ENCODE peak calls at places on chromosomes 5 and 9, in four cellular contexts. A is aorta, Q is prostate gland, J is A549. C is an unnamed sample.
A peak's percentile ranks its signal among the peaks of the same experiment; 100 is the strongest.

GRCh38 chr9:19782005-19782404 is 6.8 kb downstream of the SLC24A2 start:
- DNase-seq in A (no peak), Q (no peak), J (no peak), C (peak; percentile 15)

GRCh38 chr5:172113036-172113435 is 75.0 kb downstream of the STK10 start:
- DNase-seq in A (no peak), Q (no peak), J (no peak), C (no peak)

GRCh38 chr9:28956111-28956880 is 1383.0 kb upstream of the C9orf72 start:
- DNase-seq in A (no peak), Q (no peak), J (no peak), C (no peak)

GRCh38 chr5:146799235-146800015 is 79.1 kb downstream of the PPP2R2B start:
- DNase-seq in A (no peak), Q (no peak), J (no peak), C (no peak)

GRCh38 chr5:173329370-173330150 is 1.3 kb upstream of the STC2 start:
- DNase-seq in A (no peak), Q (no peak), J (no peak), C (no peak)

GRCh38 chr5:61582421-61582820 is 250.4 kb downstream of the ZSWIM6 start:
- DNase-seq in A (no peak), Q (no peak), J (no peak), C (no peak)

GRCh38 chr9:126150411-126151030 is 176.1 kb upstream of the MVB12B start:
- DNase-seq in A (no peak), Q (no peak), J (no peak), C (no peak)

GRCh38 chr5:169195601-169196000 is 105.3 kb downstream of the SLIT3 start:
- DNase-seq in A (no peak), Q (no peak), J (no peak), C (no peak)

GRCh38 chr5:23428705-23429104 is 78.7 kb upstream of the PRDM9 start:
- DNase-seq in A (no peak), Q (no peak), J (no peak), C (no peak)

GRCh38 chr9:33659915-33660314 is 135.4 kb upstream of the PRSS3 start:
- DNase-seq in A (no peak), Q (no peak), J (no peak), C (no peak)

GRCh38 chr5:179065703-179066102 is 5.5 kb downstream of the ZNF354C start:
- DNase-seq in A (no peak), Q (no peak), J (no peak), C (no peak)

GRCh38 chr5:68277427-68277826 is 61.9 kb downstream of the PIK3R1 start:
- DNase-seq in A (no peak), Q (no peak), J (no peak), C (no peak)

GRCh38 chr5:78486223-78486622 is 125.8 kb downstream of the SCAMP1 start:
- DNase-seq in A (no peak), Q (no peak), J (no peak), C (no peak)

GRCh38 chr5:76657091-76657490 is 33.9 kb upstream of the F2RL2 start:
- DNase-seq in A (no peak), Q (no peak), J (no peak), C (no peak)

GRCh38 chr5:68834486-68834885 is 259.3 kb upstream of the SLC30A5 start:
- DNase-seq in A (no peak), Q (no peak), J (no peak), C (no peak)

GRCh38 chr5:179794575-179794974 is 789 bp downstream of the LTC4S start:
- DNase-seq in A (no peak), Q (no peak), J (no peak), C (no peak)

GRCh38 chr9:94084314-94084713 is at the start of gene PTPDC1:
- DNase-seq in A (no peak), Q (no peak), J (no peak), C (peak; percentile 36)

GRCh38 chr9:114207034-114207815 is 51.9 kb downstream of the COL27A1 start:
- DNase-seq in A (peak; percentile 77), Q (peak; percentile 36), J (no peak), C (no peak)

GRCh38 chr5:14156611-14157493 is 13.7 kb downstream of the TRIO start:
- DNase-seq in A (no peak), Q (no peak), J (peak; percentile 70), C (no peak)

GRCh38 chr9:102867488-102867887 is 127.6 kb upstream of the CYLC2 start:
- DNase-seq in A (no peak), Q (no peak), J (no peak), C (no peak)

GRCh38 chr9:83636813-83637212 is 13.9 kb downstream of the IDNK start:
- DNase-seq in A (no peak), Q (no peak), J (no peak), C (no peak)

GRCh38 chr9:16143947-16144890 is 591.4 kb downstream of the CCDC171 start:
- DNase-seq in A (no peak), Q (peak; percentile 64), J (no peak), C (no peak)

GRCh38 chr9:136833381-136834142 is 8.7 kb upstream of the AJM1 start:
- DNase-seq in A (no peak), Q (no peak), J (no peak), C (no peak)

GRCh38 chr5:103910002-103910401 is 347.4 kb upstream of the NUDT12 start:
- DNase-seq in A (no peak), Q (no peak), J (no peak), C (no peak)

GRCh38 chr9:91589101-91589553 is 165.5 kb upstream of the NFIL3 start:
- DNase-seq in A (no peak), Q (peak; percentile 10), J (no peak), C (peak; percentile 6)

GRCh38 chr5:175059687-175060194 is 335.4 kb downstream of the MSX2 start:
- DNase-seq in A (peak; percentile 76), Q (no peak), J (peak; percentile 76), C (peak; percentile 55)

GRCh38 chr5:180313677-180314076 is 21.8 kb upstream of the MAPK9 start:
- DNase-seq in A (peak; percentile 87), Q (no peak), J (no peak), C (peak; percentile 68)

GRCh38 chr9:3980212-3980611 is 319.7 kb downstream of the GLIS3 start:
- DNase-seq in A (no peak), Q (no peak), J (no peak), C (no peak)

GRCh38 chr9:127963359-127964064 is 17.3 kb downstream of the EEIG1 start:
- DNase-seq in A (no peak), Q (no peak), J (no peak), C (no peak)

GRCh38 chr5:143923634-143924265 is 111.8 kb downstream of the HMHB1 start:
- DNase-seq in A (no peak), Q (no peak), J (peak; percentile 42), C (no peak)

GRCh38 chr5:153896701-153897100 is 142.0 kb downstream of the FAM114A2 start:
- DNase-seq in A (no peak), Q (no peak), J (no peak), C (no peak)

GRCh38 chr9:133715295-133715865 is 22.8 kb downstream of the SARDH start:
- DNase-seq in A (peak; percentile 53), Q (no peak), J (no peak), C (no peak)

GRCh38 chr5:127508644-127509373 is 8.6 kb upstream of the PRRC1 start:
- DNase-seq in A (no peak), Q (no peak), J (no peak), C (no peak)

GRCh38 chr5:71677977-71678376 is 41.1 kb upstream of the CARTPT start:
- DNase-seq in A (no peak), Q (no peak), J (no peak), C (no peak)

GRCh38 chr5:160398806-160399205 is 1.0 kb downstream of the FAM200C start:
- DNase-seq in A (no peak), Q (no peak), J (no peak), C (no peak)

GRCh38 chr9:84439253-84439652 is 98.7 kb upstream of the SLC28A3 start:
- DNase-seq in A (no peak), Q (no peak), J (no peak), C (no peak)

GRCh38 chr5:68369436-68370125 is 154.0 kb downstream of the PIK3R1 start:
- DNase-seq in A (no peak), Q (no peak), J (no peak), C (no peak)

GRCh38 chr5:131541071-131541470 is 94.0 kb downstream of the RAPGEF6 start:
- DNase-seq in A (no peak), Q (no peak), J (no peak), C (no peak)

DNA sequence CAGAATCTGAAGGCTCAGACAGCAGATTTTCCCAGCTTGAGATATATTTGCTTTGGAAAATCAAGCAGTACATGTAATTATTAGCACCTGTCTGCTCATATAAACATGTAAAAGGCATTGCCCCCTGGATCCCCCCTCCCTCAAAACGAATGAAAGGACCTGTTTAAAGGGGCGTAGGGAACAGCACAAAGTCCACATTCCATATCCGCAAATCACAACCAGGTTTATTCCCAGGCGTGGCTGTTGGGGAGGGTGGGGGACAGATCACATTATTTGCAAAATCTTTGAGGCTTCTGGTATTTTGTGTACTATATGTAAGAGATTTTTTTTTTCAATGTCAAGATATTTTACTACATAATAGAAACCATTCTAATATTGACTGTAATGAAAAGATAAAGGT is 8.7 kb upstream of the MRPS2 start:
- DNase-seq in A (peak; percentile 13), Q (no peak), J (no peak), C (no peak)
- H3K27ac ChIP-seq in A (no peak overlapping the region), Q (no peak overlapping the region), J (no peak overlapping the region), C (no peak overlapping the region)

GRCh38 chr5:157288405-157289163 is 22.7 kb downstream of the CYFIP2 start:
- DNase-seq in A (no peak), Q (no peak), J (no peak), C (no peak)
- H3K27ac ChIP-seq in A (no peak overlapping the region), Q (no peak overlapping the region), J (no peak overlapping the region), C (no peak overlapping the region)

GRCh38 chr9:130599625-130600024 is 20.2 kb downstream of the FUBP3 start:
- DNase-seq in A (no peak), Q (no peak), J (no peak), C (no peak)
- H3K27ac ChIP-seq in A (no peak overlapping the region), Q (no peak overlapping the region), J (no peak overlapping the region), C (no peak overlapping the region)

DNA sequence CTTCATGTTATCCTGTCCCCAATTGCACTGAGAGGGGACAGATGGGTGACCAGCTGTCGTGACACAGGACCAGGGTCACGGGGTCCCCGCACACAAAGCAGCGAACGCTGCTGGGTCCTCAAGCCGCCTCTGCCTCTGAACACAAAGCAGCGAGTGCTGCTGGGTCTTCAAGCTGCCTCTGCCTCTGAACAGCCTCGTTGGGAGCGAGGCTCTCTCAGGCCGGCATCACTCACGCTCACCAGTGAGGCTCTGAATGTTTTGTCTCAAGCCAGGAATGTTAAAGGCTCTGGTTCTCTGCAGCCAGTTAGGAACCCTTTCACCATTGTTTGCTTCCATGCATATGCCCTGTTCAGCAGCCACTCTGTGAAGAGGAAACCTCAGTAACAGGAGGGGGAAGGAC is 82.7 kb upstream of the TAF11L2 start:
- DNase-seq in A (no peak), Q (no peak), J (no peak), C (no peak)
- H3K27ac ChIP-seq in A (no peak overlapping the region), Q (no peak overlapping the region), J (peak overlapping the region; percentile 44), C (no peak overlapping the region)

DNA sequence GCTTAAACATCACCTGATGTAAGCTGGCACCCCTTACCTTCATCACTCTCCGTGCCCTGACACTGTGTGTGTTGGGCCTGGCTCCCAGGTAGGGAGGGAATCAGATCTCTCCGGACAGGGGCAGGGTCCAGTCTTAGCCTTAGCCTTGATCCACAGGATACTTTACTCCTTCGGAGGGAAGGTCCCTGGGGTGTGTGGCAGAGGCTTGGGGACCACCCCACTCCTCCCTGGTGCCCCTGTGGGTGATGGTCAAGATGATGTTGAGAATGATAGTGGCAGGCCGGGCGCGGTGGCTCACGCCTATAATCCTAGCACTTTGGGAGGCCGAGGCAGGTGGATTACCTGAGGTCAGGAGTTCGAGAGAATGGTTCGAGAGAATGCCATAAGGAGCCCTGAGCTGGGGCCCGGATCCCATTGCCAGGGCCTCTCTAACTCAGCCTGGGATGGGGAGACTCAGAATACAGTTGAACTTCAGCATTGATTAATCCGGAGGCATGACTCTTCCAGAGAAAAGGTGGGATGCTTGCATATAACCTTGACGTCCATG is 269.5 kb downstream of the HSPA4 start:
- DNase-seq in A (no peak), Q (no peak), J (no peak), C (no peak)
- H3K27ac ChIP-seq in A (no peak overlapping the region), Q (no peak overlapping the region), J (no peak overlapping the region), C (no peak overlapping the region)